ENCODE peak calls at places on chromosomes 16 and 17, in five cellular contexts. Q is non-pigmented ciliary epithelial cell; D is cardiac muscle cell; T is activated T-helper 2 cell treated with anti-CD3 and anti-CD28 coated beads, Interferon-gamma antibody, Interleukin-2, Interleukin-4, amounts not matched to agents 10 μg/mL and 5 μg/mL and 100 μg/mL, durations not matched to agents 14 hours and 24 hours and 36 hours; S is heart left ventricle. N is an unnamed sample.

GRCh38 chr16:56422896-56423441 is 2.4 kb downstream of the AMFR start:
- DNase-seq in Q (no peak), D (no peak), T (no peak), S (no peak), N (no peak)

GRCh38 chr17:32854177-32854576 is 22.7 kb downstream of the MYO1D start:
- DNase-seq in Q (no peak), D (no peak), T (no peak), S (no peak), N (no peak)

GRCh38 chr17:32631341-32632109 is 144.7 kb downstream of the CDK5R1 start:
- DNase-seq in Q (no peak), D (no peak), T (no peak), S (no peak), N (no peak)

GRCh38 chr16:27427538-27427937 is 25.6 kb downstream of the IL21R start:
- DNase-seq in Q (no peak), D (no peak), T (no peak), S (no peak), N (no peak)

GRCh38 chr17:5508855-5509254 is 22.5 kb downstream of the MIS12 start:
- DNase-seq in Q (peak; percentile 70), D (peak; percentile 27), T (no peak), S (no peak), N (peak; percentile 60)

GRCh38 chr16:4733747-4734062 is 366 bp downstream of the ANKS3 start:
- DNase-seq in Q (no peak), D (no peak), T (no peak), S (no peak), N (no peak)

GRCh38 chr17:40936437-40936971 is 942 bp downstream of the KRT23 start:
- DNase-seq in Q (no peak), D (no peak), T (no peak), S (no peak), N (no peak)

GRCh38 chr17:1471931-1472727 is 16.1 kb upstream of the CRK start:
- DNase-seq in Q (no peak), D (no peak), T (no peak), S (no peak), N (peak; percentile 69)

GRCh38 chr17:8031950-8032349 is 6.9 kb upstream of the ALOX15B start:
- DNase-seq in Q (no peak), D (no peak), T (no peak), S (no peak), N (no peak)